ENCODE peak calls at places on chromosome 1, in four cellular contexts. One of them, this sample, is unnamed.
A peak's percentile ranks its signal among the peaks of the same experiment; 100 is the strongest.

GRCh38 chr1:151705739-151706463 is 10.7 kb downstream of the CELF3 start:
- DNase-seq in WTC11: no peak
- DNase-seq in K562: peak; percentile 44
- DNase-seq in HepG2: no peak
- DNase-seq in this sample: no peak

GRCh38 chr1:7610936-7611335 is 160.2 kb upstream of the VAMP3 start:
- DNase-seq in WTC11: no peak
- DNase-seq in K562: no peak
- DNase-seq in HepG2: no peak
- DNase-seq in this sample: no peak

GRCh38 chr1:30232288-30232899 is 491.0 kb downstream of the MATN1 start:
- DNase-seq in WTC11: peak; percentile 38
- DNase-seq in K562: peak; percentile 60
- DNase-seq in HepG2: peak; percentile 10
- DNase-seq in this sample: no peak

GRCh38 chr1:26419494-26419893 is 8.9 kb downstream of the LIN28A start:
- DNase-seq in WTC11: no peak
- DNase-seq in K562: no peak
- DNase-seq in HepG2: no peak
- DNase-seq in this sample: no peak

GRCh38 chr1:81430955-81431646 is 369.6 kb upstream of the ADGRL2 start:
- DNase-seq in WTC11: peak; percentile 30
- DNase-seq in K562: no peak
- DNase-seq in HepG2: no peak
- DNase-seq in this sample: peak; percentile 12

GRCh38 chr1:157231844-157232550 is 93.8 kb upstream of the ETV3 start:
- DNase-seq in WTC11: no peak
- DNase-seq in K562: no peak
- DNase-seq in HepG2: no peak
- DNase-seq in this sample: no peak

GRCh38 chr1:236465959-236466303 is 57.9 kb upstream of the LGALS8 start:
- DNase-seq in WTC11: no peak
- DNase-seq in K562: no peak
- DNase-seq in HepG2: no peak
- DNase-seq in this sample: peak; percentile 44

GRCh38 chr1:66750578-66750977 is 1.7 kb upstream of the DYNLT5 start:
- DNase-seq in WTC11: no peak
- DNase-seq in K562: no peak
- DNase-seq in HepG2: no peak
- DNase-seq in this sample: no peak

GRCh38 chr1:198156745-198157240 is at the start of gene NEK7:
- DNase-seq in WTC11: peak; percentile 77
- DNase-seq in K562: peak; percentile 95
- DNase-seq in HepG2: peak; percentile 71
- DNase-seq in this sample: no peak

GRCh38 chr1:35532497-35533226 is 24.5 kb downstream of the KIAA0319L start:
- DNase-seq in WTC11: no peak
- DNase-seq in K562: no peak
- DNase-seq in HepG2: no peak
- DNase-seq in this sample: no peak

GRCh38 chr1:236861560-236862230 is 66.6 kb downstream of the MTR start:
- DNase-seq in WTC11: no peak
- DNase-seq in K562: no peak
- DNase-seq in HepG2: peak; percentile 80
- DNase-seq in this sample: no peak

GRCh38 chr1:182119631-182120030 is 58.1 kb upstream of the ZNF648 start:
- DNase-seq in WTC11: no peak
- DNase-seq in K562: no peak
- DNase-seq in HepG2: no peak
- DNase-seq in this sample: no peak

GRCh38 chr1:55506686-55507577 is 291.8 kb upstream of the USP24 start:
- DNase-seq in WTC11: no peak
- DNase-seq in K562: no peak
- DNase-seq in HepG2: no peak
- DNase-seq in this sample: no peak
- TF ChIP-seq TCF7 in WTC11: no peak
- TF ChIP-seq TCF7 in K562: no peak
- TF ChIP-seq TCF7 in HepG2: no peak
- TF ChIP-seq TCF7 in this sample: no peak

GRCh38 chr1:219293440-219293839 is 119.8 kb downstream of the LYPLAL1 start:
- DNase-seq in WTC11: no peak
- DNase-seq in K562: no peak
- DNase-seq in HepG2: no peak
- DNase-seq in this sample: no peak
- TF ChIP-seq TCF7 in WTC11: no peak
- TF ChIP-seq TCF7 in K562: no peak
- TF ChIP-seq TCF7 in HepG2: no peak
- TF ChIP-seq TCF7 in this sample: no peak

GRCh38 chr1:210438928-210439841 is 110.5 kb downstream of the HHAT start:
- DNase-seq in WTC11: no peak
- DNase-seq in K562: no peak
- DNase-seq in HepG2: no peak
- DNase-seq in this sample: no peak
- TF ChIP-seq TCF7 in WTC11: no peak
- TF ChIP-seq TCF7 in K562: no peak
- TF ChIP-seq TCF7 in HepG2: no peak
- TF ChIP-seq TCF7 in this sample: no peak

GRCh38 chr1:168485048-168485447 is 58.7 kb downstream of the XCL2 start:
- DNase-seq in WTC11: no peak
- DNase-seq in K562: no peak
- DNase-seq in HepG2: no peak
- DNase-seq in this sample: no peak
- TF ChIP-seq TCF7 in WTC11: no peak
- TF ChIP-seq TCF7 in K562: no peak
- TF ChIP-seq TCF7 in HepG2: no peak
- TF ChIP-seq TCF7 in this sample: no peak

DNA sequence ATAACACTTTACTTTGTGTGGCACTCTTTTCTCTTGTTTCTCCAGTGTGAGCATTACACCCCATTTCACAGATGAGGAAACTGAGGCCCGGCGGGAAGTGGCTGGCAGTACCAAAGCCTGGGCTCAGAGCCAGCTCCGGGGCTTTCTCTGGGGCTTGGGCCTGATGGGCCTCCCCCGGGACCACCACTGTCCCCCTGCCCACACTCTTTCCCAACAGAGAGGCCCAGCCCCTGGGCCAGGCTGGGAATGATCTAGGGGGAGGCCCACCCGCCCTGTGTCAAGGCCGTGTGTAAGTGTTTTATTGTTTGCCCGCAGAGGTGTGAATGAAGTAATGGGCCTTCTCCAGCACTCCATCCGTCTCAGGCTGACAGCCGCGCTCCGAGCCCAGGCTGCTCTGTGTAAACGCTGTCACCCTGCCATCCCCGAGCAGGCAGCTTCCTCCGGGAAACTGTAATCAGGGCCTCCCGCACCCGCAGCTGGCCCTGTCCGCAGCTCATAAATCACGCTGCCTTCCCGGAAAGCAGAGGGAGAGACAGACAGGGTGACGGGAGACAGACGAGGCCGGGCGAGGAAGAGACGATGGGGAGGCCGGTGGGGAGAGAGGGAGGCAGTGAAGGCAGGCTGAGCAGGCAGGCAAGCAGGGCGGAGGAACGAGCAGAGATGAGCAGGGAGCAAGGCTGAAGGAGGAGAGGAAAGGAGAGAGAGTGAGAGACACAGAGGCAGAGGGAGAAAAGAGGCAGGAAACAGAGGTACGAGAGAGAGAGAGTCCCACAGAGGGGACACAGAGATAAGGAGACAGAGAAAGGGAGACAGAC is 109.7 kb upstream of the ZBTB40 start:
- DNase-seq in WTC11: no peak
- DNase-seq in K562: peak; percentile 67
- DNase-seq in HepG2: no peak
- DNase-seq in this sample: no peak
- TF ChIP-seq TCF7 in WTC11: no peak
- TF ChIP-seq TCF7 in K562: no peak
- TF ChIP-seq TCF7 in HepG2: no peak
- TF ChIP-seq TCF7 in this sample: no peak

DNA sequence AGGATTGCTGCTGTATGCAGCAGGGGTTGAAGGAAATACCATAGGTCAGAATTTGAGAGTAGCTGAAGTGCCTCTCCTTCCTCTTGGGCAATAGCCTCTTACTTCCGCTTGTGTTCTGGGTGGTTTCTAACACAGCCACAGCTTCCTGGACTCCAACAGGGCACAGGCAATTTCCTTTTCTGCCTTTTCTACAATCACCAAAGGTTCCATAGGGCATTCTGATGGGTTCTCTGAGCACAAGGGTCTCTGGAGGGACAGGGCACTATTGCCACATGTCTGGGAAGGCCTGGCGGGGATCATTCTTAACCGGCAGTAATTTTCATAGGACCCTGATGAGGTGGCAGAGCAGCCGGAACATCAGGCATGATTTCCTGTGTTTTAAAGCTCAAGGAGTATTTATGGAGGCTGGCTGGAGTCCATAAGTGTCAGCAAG is 5.5 kb upstream of the AGTRAP start:
- DNase-seq in WTC11: no peak
- DNase-seq in K562: no peak
- DNase-seq in HepG2: no peak
- DNase-seq in this sample: no peak
- TF ChIP-seq TCF7 in WTC11: no peak
- TF ChIP-seq TCF7 in K562: no peak
- TF ChIP-seq TCF7 in HepG2: no peak
- TF ChIP-seq TCF7 in this sample: no peak

GRCh38 chr1:38083541-38083940 is 36.9 kb upstream of the POU3F1 start:
- DNase-seq in WTC11: peak; percentile 39
- DNase-seq in K562: no peak
- DNase-seq in HepG2: no peak
- DNase-seq in this sample: no peak

GRCh38 chr1:38085666-38086305 is 39.2 kb upstream of the POU3F1 start:
- DNase-seq in WTC11: no peak
- DNase-seq in K562: no peak
- DNase-seq in HepG2: no peak
- DNase-seq in this sample: no peak

GRCh38 chr1:38084700-38085099 is 38.1 kb upstream of the POU3F1 start:
- DNase-seq in WTC11: no peak
- DNase-seq in K562: no peak
- DNase-seq in HepG2: no peak
- DNase-seq in this sample: no peak

GRCh38 chr1:38084113-38084512 is 37.5 kb upstream of the POU3F1 start:
- DNase-seq in WTC11: no peak
- DNase-seq in K562: no peak
- DNase-seq in HepG2: no peak
- DNase-seq in this sample: no peak

DNA sequence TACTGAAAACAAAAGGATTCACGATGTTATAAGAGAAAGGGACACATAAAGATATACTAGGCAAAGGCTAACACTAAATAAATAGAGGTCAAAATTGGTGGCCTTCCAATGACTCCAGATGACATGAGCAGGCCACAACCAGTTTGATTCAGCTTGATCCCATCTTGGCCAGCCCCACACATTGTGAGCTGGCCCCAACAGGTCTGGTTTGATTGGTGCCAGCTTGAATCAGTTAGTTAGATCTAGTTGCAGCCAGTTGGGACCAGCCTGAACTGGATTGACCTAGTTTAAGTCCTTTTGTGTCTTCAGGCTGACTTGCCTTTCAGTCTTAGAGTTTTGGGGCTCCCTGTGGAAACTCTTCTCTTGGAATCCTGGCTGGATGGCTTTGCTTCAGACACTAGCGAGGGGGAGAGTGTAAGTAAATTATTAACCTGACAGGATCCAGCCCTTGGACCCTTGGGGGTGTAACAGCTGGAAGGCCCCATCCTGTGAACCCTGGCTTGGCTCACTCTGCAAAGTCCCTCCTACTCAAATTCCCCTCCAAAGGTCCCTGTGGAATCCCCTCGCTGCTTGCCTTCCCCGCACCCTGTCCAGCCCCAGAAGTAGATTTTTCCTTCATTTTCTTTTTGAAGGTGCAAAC is 36.2 kb upstream of the POU3F1 start:
- DNase-seq in WTC11: no peak
- DNase-seq in K562: no peak
- DNase-seq in HepG2: peak; percentile 73
- DNase-seq in this sample: no peak
- TF ChIP-seq TCF7 in WTC11: no peak
- TF ChIP-seq TCF7 in K562: no peak
- TF ChIP-seq TCF7 in HepG2: no peak
- TF ChIP-seq TCF7 in this sample: no peak

DNA sequence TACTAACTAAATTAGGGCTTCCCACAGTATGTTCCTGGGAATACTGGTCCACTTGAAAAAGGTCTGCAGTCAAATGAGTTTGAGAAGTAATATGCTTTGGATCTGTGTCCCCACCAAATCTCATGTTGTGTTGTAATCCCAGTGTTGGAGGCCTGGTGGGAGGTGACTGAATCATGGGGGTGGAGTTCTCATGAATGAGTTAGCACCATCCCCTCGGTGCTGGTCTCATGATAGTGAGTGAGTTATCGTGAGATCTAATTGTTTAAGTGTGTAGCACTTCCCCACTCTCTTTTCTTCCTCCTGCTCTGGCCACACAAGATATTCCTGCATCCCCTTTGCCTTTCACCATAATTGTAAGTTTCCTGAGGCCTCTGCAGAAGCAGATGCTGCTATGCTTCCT is 16.9 kb upstream of the DMRTB1 start:
- DNase-seq in WTC11: no peak
- DNase-seq in K562: peak; percentile 26
- DNase-seq in HepG2: no peak
- DNase-seq in this sample: no peak
- TF ChIP-seq TCF7 in WTC11: no peak
- TF ChIP-seq TCF7 in K562: no peak
- TF ChIP-seq TCF7 in HepG2: no peak
- TF ChIP-seq TCF7 in this sample: no peak

GRCh38 chr1:40877681-40878080 is 15.5 kb upstream of the CITED4 start:
- DNase-seq in WTC11: no peak
- DNase-seq in K562: peak; percentile 41
- DNase-seq in HepG2: no peak
- DNase-seq in this sample: no peak
- TF ChIP-seq TCF7 in WTC11: no peak
- TF ChIP-seq TCF7 in K562: no peak
- TF ChIP-seq TCF7 in HepG2: no peak
- TF ChIP-seq TCF7 in this sample: no peak

DNA sequence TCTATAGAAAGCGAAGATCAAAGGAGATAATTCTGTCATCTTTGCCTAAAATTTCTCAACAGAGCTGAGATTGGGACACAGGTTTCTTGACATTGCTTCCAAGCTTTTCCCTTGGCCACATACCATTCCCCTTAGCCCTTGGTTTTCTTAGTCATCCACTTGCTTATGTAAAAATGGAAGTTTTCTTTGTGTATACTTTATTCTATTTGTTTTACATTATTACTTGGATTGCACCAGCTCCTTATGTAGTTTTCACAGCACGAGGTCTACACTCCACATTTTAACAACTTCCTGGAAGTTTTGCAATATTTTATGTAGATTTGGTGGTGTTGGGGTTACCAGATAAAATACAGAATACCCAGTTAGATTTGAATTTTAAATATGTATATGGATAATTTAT is 129.8 kb downstream of the PLA2G4A start:
- DNase-seq in WTC11: no peak
- DNase-seq in K562: no peak
- DNase-seq in HepG2: no peak
- DNase-seq in this sample: no peak
- TF ChIP-seq TCF7 in WTC11: no peak
- TF ChIP-seq TCF7 in K562: no peak
- TF ChIP-seq TCF7 in HepG2: no peak
- TF ChIP-seq TCF7 in this sample: no peak

This sample was measured in GM12878.